ENCODE peak calls at places on chromosomes 11 and 22, in six cellular contexts. G is stomach, V is EH, O is left ventricle myocardium superior, A is fibroblast of pulmonary artery, E is mesothelial cell of epicardium. Q is an unnamed sample.

GRCh38 chr11:82939456-82939855 is 37.9 kb downstream of the DDIAS start:
- DNase-seq in G (no peak), V (no peak), O (no peak), A (no peak), E (no peak), Q (no peak)

GRCh38 chr22:35218079-35218478 is 39.2 kb upstream of the HMGXB4 start:
- DNase-seq in G (no peak), V (peak; percentile 44), O (no peak), A (no peak), E (no peak), Q (no peak)

GRCh38 chr11:61569701-61570100 is 11.2 kb downstream of the SYT7 start:
- DNase-seq in G (no peak), V (no peak), O (no peak), A (no peak), E (no peak), Q (no peak)

GRCh38 chr11:10302744-10303557 is 1.9 kb upstream of the ADM start:
- DNase-seq in G (peak; percentile 93), V (peak; percentile 75), O (peak; percentile 93), A (peak; percentile 64), E (no peak), Q (peak; percentile 97)

GRCh38 chr11:62664405-62665074 is 470 bp downstream of the C11orf98 start:
- DNase-seq in G (peak; percentile 55), V (no peak), O (no peak), A (peak; percentile 48), E (no peak), Q (peak; percentile 68)

GRCh38 chr11:6414874-6415328 is 4.0 kb downstream of the APBB1 start:
- DNase-seq in G (no peak), V (peak; percentile 23), O (no peak), A (no peak), E (no peak), Q (no peak)

GRCh38 chr11:36149538-36150242 is 139.5 kb downstream of the COMMD9 start:
- DNase-seq in G (peak; percentile 33), V (peak; percentile 99), O (no peak), A (peak; percentile 98), E (no peak), Q (peak; percentile 54)

GRCh38 chr22:48892571-48893287 is 934.9 kb downstream of the BRD1 start:
- DNase-seq in G (no peak), V (no peak), O (no peak), A (no peak), E (no peak), Q (no peak)

GRCh38 chr11:62071408-62071807 is 52.4 kb upstream of the INCENP start:
- DNase-seq in G (no peak), V (peak; percentile 23), O (no peak), A (no peak), E (no peak), Q (no peak)

GRCh38 chr11:129237880-129238638 is 45.9 kb upstream of the ARHGAP32 start:
- DNase-seq in G (no peak), V (no peak), O (no peak), A (no peak), E (no peak), Q (no peak)